ENCODE peak calls at places on chromosomes 2 and 18, in four cellular contexts. O is glutamatergic neuron, K is BE2C, Z is right lobe of liver. Q is an unnamed sample.

GRCh38 chr18:55001625-55002024 is 42.4 kb upstream of the CCDC68 start:
- DNase-seq in Z (no peak), K (no peak), O (no peak), Q (no peak)

GRCh38 chr2:105678346-105678745 is 66.4 kb upstream of the NCK2 start:
- DNase-seq in Z (no peak), O (no peak), K (no peak), Q (no peak)

GRCh38 chr2:28327963-28328922 is 64.4 kb upstream of the FOSL2 start:
- DNase-seq in Z (no peak), O (no peak), K (no peak), Q (no peak)

GRCh38 chr2:36356990-36357505 is 1.5 kb downstream of the CRIM1 start:
- DNase-seq in O (peak; percentile 30), Z (no peak), K (no peak), Q (no peak)

GRCh38 chr2:24164416-24164973 is 10.4 kb upstream of the FAM228A start:
- DNase-seq in O (no peak), K (peak; percentile 80), Z (no peak), Q (peak; percentile 14)

GRCh38 chr18:49861659-49862058 is 48.3 kb upstream of the ACAA2 start:
- DNase-seq in O (no peak), K (no peak), Z (no peak), Q (no peak)

GRCh38 chr18:35939166-35939565 is 33.3 kb upstream of the RMP24 start:
- DNase-seq in K (no peak), O (no peak), Z (no peak), Q (no peak)

GRCh38 chr2:128579825-128580224 is 261.2 kb upstream of the HS6ST1 start:
- DNase-seq in K (no peak), O (no peak), Z (no peak), Q (no peak)

GRCh38 chr2:10346929-10347558 is 44.3 kb downstream of the HPCAL1 start:
- DNase-seq in K (no peak), O (no peak), Z (no peak), Q (no peak)

GRCh38 chr2:218074031-218074430 is 5.0 kb downstream of the RUFY4 start:
- DNase-seq in K (peak; percentile 60), O (no peak), Z (peak; percentile 49), Q (peak; percentile 41)

GRCh38 chr2:147782521-147782920 is 62.3 kb upstream of the ACVR2A start:
- DNase-seq in K (no peak), Z (no peak), O (no peak), Q (no peak)

GRCh38 chr2:88038263-88039105 is 17.1 kb downstream of the KRCC1 start:
- DNase-seq in Z (no peak), K (no peak), O (no peak), Q (no peak)

GRCh38 chr2:26585966-26586365 is 55.2 kb downstream of the CIB4 start:
- DNase-seq in K (no peak), Z (peak; percentile 28), O (peak; percentile 11), Q (no peak)

GRCh38 chr18:45682181-45682580 is 41.8 kb upstream of the SLC14A1 start:
- DNase-seq in K (no peak), O (no peak), Z (no peak), Q (no peak)

GRCh38 chr18:61893304-61893970 is 630 bp upstream of the RNF152 start:
- DNase-seq in O (peak; percentile 58), K (peak; percentile 24), Z (peak; percentile 71), Q (peak; percentile 55)

GRCh38 chr2:187575081-187576067 is 21.1 kb upstream of the TFPI start:
- DNase-seq in O (no peak), K (no peak), Z (no peak), Q (no peak)

GRCh38 chr18:10926565-10927194 is 222.7 kb downstream of the PIEZO2 start:
- DNase-seq in K (no peak), Z (no peak), O (no peak), Q (peak; percentile 14)

GRCh38 chr18:50877545-50878265 is 1.2 kb upstream of the ME2 start:
- DNase-seq in O (no peak), Z (no peak), K (no peak), Q (no peak)

GRCh38 chr18:61308795-61309393 is 24.3 kb upstream of the CDH20 start:
- DNase-seq in Z (no peak), O (no peak), K (no peak), Q (no peak)

GRCh38 chr2:207810200-207810788 is 40.6 kb upstream of the FZD5 start:
- DNase-seq in O (no peak), K (no peak), Z (no peak), Q (no peak)

GRCh38 chr2:9230051-9230802 is 23.6 kb downstream of the ASAP2 start:
- DNase-seq in K (peak; percentile 32), Z (no peak), O (peak; percentile 72), Q (no peak)

GRCh38 chr2:56248965-56249742 is 65.4 kb downstream of the CCDC85A start:
- DNase-seq in Z (no peak), O (no peak), K (no peak), Q (no peak)

GRCh38 chr2:219405451-219405850 is 12.7 kb upstream of the DES start:
- DNase-seq in K (no peak), Z (no peak), O (peak; percentile 40), Q (no peak)

GRCh38 chr2:50111067-50111466 is 920.9 kb downstream of the NRXN1 start:
- DNase-seq in Z (no peak), O (no peak), K (no peak), Q (no peak)

GRCh38 chr2:8819194-8819593 is 18.2 kb downstream of the KIDINS220 start:
- DNase-seq in K (no peak), Z (no peak), O (no peak), Q (no peak)

GRCh38 chr18:22332590-22332989 is 85.1 kb downstream of the CTAGE1 start:
- DNase-seq in K (peak; percentile 22), Z (no peak), O (no peak), Q (no peak)

GRCh38 chr18:6920099-6920955 is 190.8 kb downstream of the ARHGAP28 start:
- DNase-seq in K (peak; percentile 29), Z (peak; percentile 53), O (peak; percentile 62), Q (peak; percentile 76)

GRCh38 chr2:117308861-117309770 is 505.4 kb upstream of the DDX18 start:
- DNase-seq in O (no peak), Z (no peak), K (no peak), Q (no peak)

GRCh38 chr2:234488913-234489451 is 7.9 kb downstream of the ARL4C start:
- DNase-seq in Z (no peak), K (no peak), O (no peak), Q (no peak)

GRCh38 chr18:44130365-44130942 is 550.2 kb upstream of the SETBP1 start:
- DNase-seq in Z (no peak), O (peak; percentile 30), K (peak; percentile 28), Q (peak; percentile 34)

GRCh38 chr18:63881851-63882250 is 5.7 kb upstream of the SERPINB2 start:
- DNase-seq in K (no peak), O (no peak), Z (no peak), Q (no peak)

GRCh38 chr2:234970467-234970866 is 18.6 kb downstream of the SH3BP4 start:
- DNase-seq in Z (no peak), K (no peak), O (no peak), Q (no peak)

GRCh38 chr2:10404324-10405143 is 43.6 kb downstream of the ODC1 start:
- DNase-seq in Z (no peak), K (peak; percentile 53), O (peak; percentile 48), Q (no peak)

GRCh38 chr2:234995332-234996007 is 43.7 kb downstream of the SH3BP4 start:
- DNase-seq in O (no peak), Z (no peak), K (no peak), Q (no peak)

DNA sequence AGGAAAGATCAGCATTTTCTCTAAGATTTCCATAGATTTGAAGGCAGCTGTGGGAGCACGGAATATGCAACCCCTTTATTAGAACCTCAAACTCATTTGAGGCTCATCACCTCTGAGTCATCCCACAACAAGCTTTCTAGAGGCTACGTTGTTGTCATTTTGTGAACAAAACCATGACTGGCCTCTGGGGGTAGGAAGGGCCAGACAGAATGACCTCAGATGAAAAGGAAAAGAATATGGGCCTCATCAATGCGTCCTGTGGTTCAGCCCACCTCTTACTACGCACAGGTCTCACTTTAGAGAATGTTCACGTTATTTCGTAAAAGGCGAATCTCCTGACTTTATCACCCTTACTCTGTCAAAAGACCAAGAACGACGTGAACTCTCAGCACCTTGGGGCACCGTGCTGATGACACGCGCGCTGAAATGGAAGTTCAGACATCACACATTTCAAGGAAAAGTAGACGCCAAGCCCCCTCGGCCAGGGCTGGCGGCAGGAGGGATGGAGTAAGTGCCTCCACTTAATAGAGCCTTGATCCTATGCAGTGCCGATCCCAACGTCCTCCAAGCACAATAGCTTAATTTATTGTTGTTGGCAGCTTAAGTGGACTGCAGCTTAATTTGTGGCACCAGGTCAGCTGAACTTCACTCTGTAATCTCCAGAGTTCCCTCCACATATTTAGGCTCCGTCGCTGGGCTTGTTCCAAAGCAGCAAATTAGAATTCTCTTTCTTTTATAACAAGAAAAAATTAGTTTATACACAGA is 208.3 kb downstream of the EIPR1 start:
- DNase-seq in O (no peak), K (no peak), Z (peak; percentile 30), Q (no peak)
- TF ChIP-seq CTCF in O (no peak), K (peak; percentile 4), Z (no peak), Q (no peak)

DNA sequence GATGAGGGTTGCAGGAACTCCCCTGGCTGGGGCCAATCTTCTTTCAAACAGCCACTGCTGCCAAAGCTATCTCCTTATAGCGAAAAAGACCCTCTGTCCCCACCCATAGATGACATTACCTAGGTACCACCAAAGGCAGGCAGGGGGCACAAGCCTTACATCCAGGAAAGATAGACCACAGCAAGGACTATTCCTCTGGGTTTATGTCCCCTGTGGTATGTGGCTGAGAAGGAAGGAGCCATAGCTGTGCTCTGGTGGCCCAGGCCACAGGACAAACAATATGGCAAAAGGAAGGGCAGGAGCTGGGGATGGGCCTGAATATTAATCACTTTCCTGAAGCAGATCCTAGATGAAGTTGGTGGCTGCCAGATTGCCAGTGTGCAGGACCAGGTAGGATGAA is 214.5 kb downstream of the TTC32 start:
- DNase-seq in K (no peak), O (no peak), Z (no peak), Q (no peak)
- TF ChIP-seq CTCF in K (no peak), O (no peak), Z (no peak), Q (no peak)

DNA sequence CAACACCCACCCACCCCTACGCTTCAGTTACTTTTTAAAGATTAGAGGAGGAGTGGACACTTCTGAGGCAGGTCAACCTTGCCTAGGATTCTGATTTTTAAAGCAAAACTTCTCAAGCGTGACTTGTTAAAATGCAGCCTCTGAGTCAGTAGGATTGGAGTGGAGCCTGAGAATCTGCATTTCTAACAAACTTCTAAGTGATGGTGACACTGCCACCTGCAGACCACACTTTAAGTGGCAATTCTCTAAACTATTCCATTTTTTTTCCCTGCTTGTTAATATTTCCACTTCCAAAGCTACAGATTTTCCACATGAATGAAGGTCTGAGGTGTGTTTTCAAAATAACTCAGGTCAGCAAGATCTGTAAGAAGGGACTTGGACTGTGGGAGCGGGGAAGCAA is 171.1 kb upstream of the CCDC150 start:
- DNase-seq in Z (no peak), K (no peak), O (no peak), Q (no peak)
- TF ChIP-seq CTCF in Z (no peak), K (peak; percentile 23), O (no peak), Q (peak; percentile 17)

GRCh38 chr2:124993809-124994208 is 968.7 kb downstream of the CNTNAP5 start:
- DNase-seq in K (no peak), O (no peak), Z (no peak), Q (no peak)
- TF ChIP-seq CTCF in K (no peak), O (no peak), Z (no peak), Q (no peak)

GRCh38 chr18:58364867-58365533 is 263.9 kb downstream of the ALPK2 start:
- DNase-seq in Z (no peak), O (no peak), K (no peak), Q (no peak)
- TF ChIP-seq CTCF in Z (no peak), O (no peak), K (no peak), Q (no peak)

GRCh38 chr2:112216158-112216557 is 38.7 kb downstream of the ZC3H8 start:
- DNase-seq in Z (no peak), O (no peak), K (peak; percentile 5), Q (no peak)
- TF ChIP-seq CTCF in Z (no peak), O (no peak), K (peak; percentile 42), Q (no peak)

GRCh38 chr2:238720232-238720672 is 127.6 kb upstream of the TWIST2 start:
- DNase-seq in K (peak; percentile 58), Z (no peak), O (peak; percentile 75), Q (peak; percentile 52)
- TF ChIP-seq CTCF in K (peak; percentile 71), Z (no peak), O (peak; percentile 77), Q (peak; percentile 73)

Q was measured in neural crest cell.